ENCODE peak calls at places on chromosomes 6 and 20, in five cellular contexts. R, Z, N, Y and T are unnamed samples.

GRCh38 chr6:15502451-15503345 is 160.1 kb downstream of the DTNBP1 start:
- DNase-seq in R (no peak), Z (no peak), N (no peak), Y (no peak), T (no peak)

GRCh38 chr6:168088161-168089106 is 9.4 kb upstream of the FRMD1 start:
- DNase-seq in R (no peak), Z (no peak), N (no peak), Y (peak), T (no peak)

GRCh38 chr6:170083236-170084051 is 207.4 kb downstream of the DLL1 start:
- DNase-seq in R (no peak), Z (no peak), N (no peak), Y (no peak), T (no peak)

GRCh38 chr6:73854998-73855718 is 159.2 kb downstream of the CD109 start:
- DNase-seq in R (peak), Z (peak), N (peak), Y (peak), T (no peak)

GRCh38 chr6:88815491-88815890 is 147.9 kb downstream of the RNGTT start:
- DNase-seq in R (no peak), Z (no peak), N (no peak), Y (no peak), T (no peak)

GRCh38 chr20:462199-462991 is at the start of gene TBC1D20:
- DNase-seq in R (peak), Z (peak), N (peak), Y (peak), T (peak)

GRCh38 chr6:31402324-31403282 is 792 bp upstream of the MICA start:
- DNase-seq in R (no peak), Z (no peak), N (no peak), Y (no peak), T (no peak)

GRCh38 chr6:12324741-12325140 is 34.6 kb downstream of the EDN1 start:
- DNase-seq in R (peak), Z (no peak), N (no peak), Y (peak), T (no peak)

GRCh38 chr6:34094474-34095135 is 51.3 kb downstream of the GRM4 start:
- DNase-seq in R (no peak), Z (no peak), N (no peak), Y (no peak), T (no peak)

GRCh38 chr6:110495949-110496348 is 19.5 kb upstream of the SLC22A16 start:
- DNase-seq in R (no peak), Z (no peak), N (no peak), Y (no peak), T (no peak)

GRCh38 chr6:163321717-163322116 is 92.8 kb upstream of the QKI start:
- DNase-seq in R (no peak), Z (no peak), N (no peak), Y (no peak), T (no peak)

GRCh38 chr6:146598785-146599405 is at the start of gene ADGB:
- DNase-seq in R (no peak), Z (peak), N (peak), Y (peak), T (no peak)

GRCh38 chr6:25012657-25013056 is 76.9 kb upstream of the RIPOR2 start:
- DNase-seq in R (no peak), Z (no peak), N (no peak), Y (no peak), T (no peak)

GRCh38 chr6:167689751-167690150 is 137.0 kb upstream of the AFDN start:
- DNase-seq in R (no peak), Z (no peak), N (no peak), Y (no peak), T (no peak)

GRCh38 chr6:29487660-29488059 is at the start of gene MAS1L:
- DNase-seq in R (no peak), Z (no peak), N (no peak), Y (no peak), T (no peak)

GRCh38 chr20:63707558-63708300 is at the start of the genes ARFRP1 and ZGPAT:
- DNase-seq in R (peak), Z (peak), N (peak), Y (peak), T (no peak)

GRCh38 chr20:63705232-63706026 is 2.3 kb downstream of the ARFRP1 start:
- DNase-seq in R (no peak), Z (no peak), N (peak), Y (no peak), T (no peak)

GRCh38 chr20:63708301-63709148 is 686 bp downstream of the ZGPAT start:
- DNase-seq in R (no peak), Z (peak), N (peak), Y (no peak), T (no peak)

GRCh38 chr20:63706027-63706695 is 1.6 kb downstream of the ARFRP1 start:
- DNase-seq in R (no peak), Z (no peak), N (peak), Y (no peak), T (no peak)

DNA sequence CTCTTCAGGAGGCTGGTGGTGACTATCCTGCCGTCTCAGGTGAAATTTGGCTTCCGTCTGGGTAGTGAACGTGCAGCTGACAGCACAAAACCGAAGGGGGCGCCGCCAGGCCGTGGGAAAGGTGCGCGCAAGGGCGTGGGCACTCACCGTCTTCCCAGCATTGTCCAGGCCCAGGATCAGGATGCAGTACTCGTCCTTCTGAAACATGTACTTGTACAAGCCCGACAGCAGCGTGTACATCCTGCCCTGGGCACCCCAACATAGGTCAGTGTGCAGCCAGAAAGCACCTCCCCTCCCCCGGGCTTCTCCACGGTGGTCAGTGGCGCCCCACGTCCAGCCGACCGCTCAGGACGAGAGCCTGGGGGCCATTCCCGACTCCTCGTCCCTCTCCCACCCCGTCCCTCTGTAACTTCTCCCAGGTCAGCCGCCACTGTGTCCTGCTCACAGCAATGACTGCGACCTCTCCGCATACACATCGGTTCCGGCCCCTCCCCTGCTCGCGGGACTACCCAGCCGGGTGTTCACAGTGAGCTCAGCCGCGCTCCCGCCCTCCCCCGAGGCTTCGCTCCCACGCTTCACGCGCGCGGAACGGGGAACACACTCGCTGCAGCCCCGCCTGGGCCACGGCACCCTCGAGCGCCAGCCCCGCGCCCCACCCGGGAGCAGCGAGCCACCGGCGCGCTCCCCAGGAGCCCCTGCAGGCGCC is 771 bp downstream of the ARFRP1 start:
- DNase-seq in R (no peak), Z (peak), N (peak), Y (peak), T (no peak)
- TF ChIP-seq SIN3A in R (no peak), Z (no peak), N (peak), Y (peak), T (peak)

DNA sequence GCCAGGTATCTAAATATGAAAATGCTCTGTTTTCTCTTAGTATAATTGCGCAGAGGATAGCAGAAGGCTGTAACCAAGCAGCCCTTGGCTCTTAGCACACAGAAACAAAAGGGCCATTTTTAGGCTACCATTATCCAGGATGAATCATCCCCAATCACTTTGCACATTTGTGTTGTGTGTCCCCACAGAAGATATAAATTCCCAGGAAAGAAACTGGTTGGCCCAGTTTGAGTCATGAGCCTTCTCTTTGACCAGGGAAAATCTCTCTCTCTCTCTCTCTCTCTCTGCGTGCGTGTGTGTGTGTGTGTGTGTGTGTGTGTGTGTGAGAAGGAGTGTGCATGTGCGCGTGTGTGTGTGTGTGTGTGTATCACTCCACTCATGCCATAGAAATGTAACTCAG is 178.5 kb downstream of the FRK start:
- DNase-seq in R (peak), Z (no peak), N (no peak), Y (no peak), T (no peak)
- TF ChIP-seq REST in R (no peak), Z (no peak), N (no peak), Y (no peak), T (no peak)

GRCh38 chr20:31608256-31608980 is 3.3 kb downstream of the ID1 start:
- DNase-seq in R (peak), Z (peak), N (peak), Y (peak), T (no peak)
- TF ChIP-seq SIN3A in R (no peak), Z (peak), N (peak), Y (peak), T (peak)

DNA sequence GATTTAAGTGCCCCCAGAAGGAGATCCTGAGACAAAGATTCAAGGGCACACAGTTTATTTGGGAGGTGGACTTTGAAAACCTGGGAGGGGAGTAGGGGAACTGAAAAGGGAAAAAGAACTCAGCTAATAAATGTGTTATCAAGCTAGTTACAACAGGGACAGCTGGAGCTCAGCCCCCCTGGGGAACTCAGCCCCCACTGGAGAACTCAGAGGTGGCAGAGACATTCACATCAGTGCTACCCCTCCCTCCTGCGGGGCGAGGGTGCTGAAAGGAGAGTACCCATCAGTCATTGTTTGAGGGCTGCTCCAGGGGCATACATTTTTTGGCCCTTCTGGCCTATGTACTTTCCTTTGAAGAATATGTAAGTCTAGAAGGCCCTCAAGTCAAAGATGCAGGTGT is 101.4 kb downstream of the LRFN2 start:
- DNase-seq in R (no peak), Z (no peak), N (no peak), Y (no peak), T (no peak)
- TF ChIP-seq REST in R (no peak), Z (no peak), N (no peak), Y (no peak), T (no peak)

DNA sequence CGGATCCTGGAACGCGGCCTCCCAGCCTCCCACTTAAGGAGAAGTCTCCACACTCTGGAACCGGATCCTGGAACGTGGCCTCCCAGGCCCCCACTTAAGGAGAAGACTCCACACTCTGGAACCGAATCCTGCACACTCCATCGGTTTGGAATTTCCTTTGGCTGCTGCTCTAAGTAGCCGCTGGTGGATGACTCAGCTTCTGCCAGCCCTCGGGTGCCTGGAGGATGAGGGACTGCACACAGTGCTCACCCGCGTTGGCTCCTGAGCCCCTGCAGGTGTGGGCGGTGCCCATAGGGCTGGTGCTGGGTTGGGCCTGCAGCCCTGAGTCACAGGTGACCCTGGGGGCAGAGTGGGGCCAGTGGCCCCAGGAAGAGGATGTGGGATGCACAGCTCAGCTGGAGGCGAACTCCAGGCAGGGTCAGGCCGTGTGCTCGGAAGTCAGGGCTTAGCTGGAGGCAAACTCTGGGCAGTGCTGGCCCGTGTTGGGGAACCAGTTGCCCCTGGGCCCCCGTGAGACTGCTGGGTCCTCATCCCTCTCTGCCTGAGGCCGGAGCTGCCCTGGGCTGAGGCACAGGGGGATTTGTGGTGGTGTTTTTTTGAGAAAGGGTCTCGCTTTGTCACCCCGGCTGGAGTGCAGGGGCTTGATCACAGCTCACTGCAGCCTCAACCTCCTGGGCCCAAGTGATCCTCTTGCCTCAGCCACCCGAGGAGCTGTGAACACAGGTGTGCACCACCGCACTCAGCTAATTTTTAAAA is 13.9 kb upstream of the TNFRSF6B start:
- DNase-seq in R (peak), Z (no peak), N (no peak), Y (peak), T (peak)
- TF ChIP-seq SIN3A in R (no peak), Z (peak), N (no peak), Y (no peak), T (no peak)

GRCh38 chr20:36113566-36114247 is 40.8 kb upstream of the EPB41L1 start:
- DNase-seq in R (no peak), Z (no peak), N (no peak), Y (no peak), T (no peak)
- TF ChIP-seq REST in R (no peak), Z (no peak), N (no peak), Y (no peak), T (no peak)

GRCh38 chr6:6941201-6941600 is 166.6 kb upstream of the RREB1 start:
- DNase-seq in R (no peak), Z (no peak), N (no peak), Y (no peak), T (no peak)

GRCh38 chr6:6943411-6943810 is 164.3 kb upstream of the RREB1 start:
- DNase-seq in R (no peak), Z (no peak), N (no peak), Y (no peak), T (no peak)

GRCh38 chr6:6940031-6940664 is 167.6 kb upstream of the RREB1 start:
- DNase-seq in R (no peak), Z (no peak), N (no peak), Y (no peak), T (no peak)

GRCh38 chr6:6946477-6947145 is 161.2 kb upstream of the RREB1 start:
- DNase-seq in R (no peak), Z (no peak), N (no peak), Y (no peak), T (no peak)

GRCh38 chr6:6942826-6943225 is 164.9 kb upstream of the RREB1 start:
- DNase-seq in R (no peak), Z (no peak), N (no peak), Y (no peak), T (no peak)
- TF ChIP-seq SIN3A in R (no peak), Z (no peak), N (no peak), Y (no peak), T (no peak)

GRCh38 chr6:139743629-139744028 is 369.2 kb upstream of the CITED2 start:
- DNase-seq in R (peak), Z (no peak), N (no peak), Y (peak), T (peak)
- TF ChIP-seq REST in R (no peak), Z (no peak), N (no peak), Y (no peak), T (no peak)